ENCODE peak calls at places on chromosome 11, in four cellular contexts. One of them, this sample, is unnamed. For H3K4me1, the result is how much of the 10 kb centered on the place peaks cover.

GRCh38 chr11:35404397-35404775 is 15.0 kb downstream of the SLC1A2 start:
- DNase-seq in A673: peak
- DNase-seq in kidney: no peak
- DNase-seq in CD8-positive, alpha-beta T cell: no peak
- DNase-seq in this sample: no peak

GRCh38 chr11:31641477-31642062 is 132.0 kb downstream of the ELP4 start:
- DNase-seq in A673: peak
- DNase-seq in kidney: no peak
- DNase-seq in CD8-positive, alpha-beta T cell: no peak
- DNase-seq in this sample: no peak

GRCh38 chr11:74371269-74372039 is 26.8 kb downstream of the PGM2L1 start:
- DNase-seq in A673: peak
- DNase-seq in kidney: no peak
- DNase-seq in CD8-positive, alpha-beta T cell: no peak
- DNase-seq in this sample: no peak

GRCh38 chr11:34972892-34973291 is 56.5 kb downstream of the PDHX start:
- DNase-seq in A673: no peak
- DNase-seq in kidney: no peak
- DNase-seq in CD8-positive, alpha-beta T cell: no peak
- DNase-seq in this sample: no peak

GRCh38 chr11:103727262-103727661 is 309.2 kb upstream of the DDI1 start:
- DNase-seq in A673: no peak
- DNase-seq in kidney: no peak
- DNase-seq in CD8-positive, alpha-beta T cell: no peak
- DNase-seq in this sample: no peak

GRCh38 chr11:70076461-70076931 is 1.6 kb upstream of the ANO1 start:
- DNase-seq in A673: no peak
- DNase-seq in kidney: peak
- DNase-seq in CD8-positive, alpha-beta T cell: no peak
- DNase-seq in this sample: no peak

GRCh38 chr11:93655581-93656255 is 5.8 kb upstream of the CEP295 start:
- DNase-seq in A673: no peak
- DNase-seq in kidney: no peak
- DNase-seq in CD8-positive, alpha-beta T cell: no peak
- DNase-seq in this sample: no peak

GRCh38 chr11:63489879-63490278 is 1.1 kb downstream of the PLAAT5 start:
- DNase-seq in A673: no peak
- DNase-seq in kidney: no peak
- DNase-seq in CD8-positive, alpha-beta T cell: no peak
- DNase-seq in this sample: no peak

GRCh38 chr11:125141686-125142535 is 22.6 kb upstream of the PKNOX2 start:
- DNase-seq in A673: peak
- DNase-seq in kidney: no peak
- DNase-seq in CD8-positive, alpha-beta T cell: peak
- DNase-seq in this sample: peak

GRCh38 chr11:61645179-61645868 is 34.9 kb upstream of the DAGLA start:
- DNase-seq in A673: no peak
- DNase-seq in kidney: no peak
- DNase-seq in CD8-positive, alpha-beta T cell: no peak
- DNase-seq in this sample: no peak

GRCh38 chr11:83042966-83043711 is 28.6 kb downstream of the RAB30 start:
- DNase-seq in A673: no peak
- DNase-seq in kidney: no peak
- DNase-seq in CD8-positive, alpha-beta T cell: no peak
- DNase-seq in this sample: no peak

GRCh38 chr11:43580735-43581369 is 99.7 kb upstream of the HSD17B12 start:
- DNase-seq in A673: peak
- DNase-seq in kidney: peak
- DNase-seq in CD8-positive, alpha-beta T cell: no peak
- DNase-seq in this sample: no peak

GRCh38 chr11:86174101-86175046 is 70.2 kb upstream of the EED start:
- DNase-seq in A673: no peak
- DNase-seq in kidney: peak
- DNase-seq in CD8-positive, alpha-beta T cell: no peak
- DNase-seq in this sample: no peak

GRCh38 chr11:8608646-8609045 is 14.6 kb upstream of the STK33 start:
- DNase-seq in A673: no peak
- DNase-seq in kidney: no peak
- DNase-seq in CD8-positive, alpha-beta T cell: no peak
- DNase-seq in this sample: no peak

GRCh38 chr11:40240284-40240683 is 1219.2 kb downstream of the LRRC4C start:
- DNase-seq in A673: no peak
- DNase-seq in kidney: no peak
- DNase-seq in CD8-positive, alpha-beta T cell: no peak
- DNase-seq in this sample: no peak

GRCh38 chr11:110968348-110969062 is 256.3 kb upstream of the ARHGAP20 start:
- DNase-seq in A673: no peak
- DNase-seq in kidney: no peak
- DNase-seq in CD8-positive, alpha-beta T cell: no peak
- DNase-seq in this sample: no peak

GRCh38 chr11:34313099-34313517 is 44.7 kb downstream of the ABTB2 start:
- DNase-seq in A673: no peak
- DNase-seq in kidney: no peak
- DNase-seq in CD8-positive, alpha-beta T cell: no peak
- DNase-seq in this sample: no peak

GRCh38 chr11:93051181-93051580 is 81.7 kb downstream of the MTNR1B start:
- DNase-seq in A673: no peak
- DNase-seq in kidney: no peak
- DNase-seq in CD8-positive, alpha-beta T cell: no peak
- DNase-seq in this sample: no peak

GRCh38 chr11:120612363-120613263 is 101.1 kb downstream of the GRIK4 start:
- DNase-seq in A673: no peak
- DNase-seq in kidney: no peak
- DNase-seq in CD8-positive, alpha-beta T cell: no peak
- DNase-seq in this sample: no peak

GRCh38 chr11:44622721-44623258 is 57.3 kb downstream of the CD82 start:
- DNase-seq in A673: no peak
- DNase-seq in kidney: no peak
- DNase-seq in CD8-positive, alpha-beta T cell: no peak
- DNase-seq in this sample: no peak

GRCh38 chr11:22597062-22597461 is 28.6 kb downstream of the FANCF start:
- DNase-seq in A673: no peak
- DNase-seq in kidney: no peak
- DNase-seq in CD8-positive, alpha-beta T cell: no peak
- DNase-seq in this sample: no peak

DNA sequence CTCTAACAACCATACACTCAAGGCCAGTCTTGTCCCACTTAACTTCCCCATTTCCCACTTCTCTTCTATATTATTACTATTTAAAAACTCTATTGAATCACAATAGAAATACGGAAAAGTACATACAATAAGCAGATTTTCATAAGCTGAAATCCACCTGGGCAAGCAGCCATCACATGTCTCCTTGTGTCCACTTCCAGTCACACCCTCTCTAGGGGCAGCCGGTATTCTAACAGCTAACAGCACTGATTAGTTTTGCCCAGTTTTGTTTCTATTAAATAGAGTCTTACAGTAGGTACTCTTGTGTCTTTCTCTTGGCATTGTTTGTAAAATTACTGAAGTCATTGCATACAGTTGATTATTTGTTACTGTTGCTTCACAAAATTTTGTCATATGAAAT is 37.8 kb downstream of the PPP6R3 start:
- DNase-seq in A673: no peak
- DNase-seq in kidney: no peak
- DNase-seq in CD8-positive, alpha-beta T cell: no peak
- DNase-seq in this sample: no peak
- H3K4me1 ChIP-seq in A673: under half
- H3K4me1 ChIP-seq in kidney: under half
- H3K4me1 ChIP-seq in CD8-positive, alpha-beta T cell: half or more
- H3K4me1 ChIP-seq in this sample: half or more

GRCh38 chr11:106030609-106031008 is 8.6 kb upstream of the MSANTD4 start:
- DNase-seq in A673: no peak
- DNase-seq in kidney: no peak
- DNase-seq in CD8-positive, alpha-beta T cell: no peak
- DNase-seq in this sample: no peak
- H3K27ac ChIP-seq in A673: no peak
- H3K27ac ChIP-seq in kidney: no peak
- H3K27ac ChIP-seq in CD8-positive, alpha-beta T cell: no peak
- H3K27ac ChIP-seq in this sample: no peak

GRCh38 chr11:72519220-72519881 is 85.0 kb upstream of the CLPB start:
- DNase-seq in A673: no peak
- DNase-seq in kidney: no peak
- DNase-seq in CD8-positive, alpha-beta T cell: no peak
- DNase-seq in this sample: peak
- H3K4me3 ChIP-seq in A673: peak
- H3K4me3 ChIP-seq in kidney: peak
- H3K4me3 ChIP-seq in CD8-positive, alpha-beta T cell: peak
- H3K4me3 ChIP-seq in this sample: peak

GRCh38 chr11:688681-689080 is 6.3 kb downstream of the DEAF1 start:
- DNase-seq in A673: no peak
- DNase-seq in kidney: no peak
- DNase-seq in CD8-positive, alpha-beta T cell: no peak
- DNase-seq in this sample: no peak

GRCh38 chr11:690738-691633 is 4.0 kb downstream of the DEAF1 start:
- DNase-seq in A673: no peak
- DNase-seq in kidney: no peak
- DNase-seq in CD8-positive, alpha-beta T cell: no peak
- DNase-seq in this sample: no peak

GRCh38 chr11:691710-692590 is 3.1 kb downstream of the DEAF1 start:
- DNase-seq in A673: no peak
- DNase-seq in kidney: no peak
- DNase-seq in CD8-positive, alpha-beta T cell: no peak
- DNase-seq in this sample: no peak

GRCh38 chr11:687751-688150 is 7.3 kb downstream of the DEAF1 start:
- DNase-seq in A673: no peak
- DNase-seq in kidney: no peak
- DNase-seq in CD8-positive, alpha-beta T cell: no peak
- DNase-seq in this sample: no peak

DNA sequence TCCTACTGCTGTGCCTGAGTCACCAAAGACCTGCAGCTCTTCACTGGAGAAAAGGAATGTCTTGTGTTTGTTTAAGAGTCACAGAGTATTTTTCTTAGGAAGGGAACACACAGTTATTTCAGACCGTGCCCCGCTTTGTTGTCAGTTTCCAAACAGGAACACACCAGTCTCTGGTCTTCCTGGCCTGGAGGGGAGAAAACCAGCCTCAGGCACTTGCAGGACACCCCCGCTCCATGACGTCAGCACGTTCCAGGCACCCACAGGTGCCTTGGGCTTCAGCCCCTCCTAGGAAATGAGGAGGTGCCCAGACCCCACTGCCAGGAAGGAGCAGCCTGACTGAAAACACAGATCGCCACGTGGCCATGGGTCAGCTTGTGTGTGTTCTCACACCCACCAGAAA is 5.4 kb downstream of the DEAF1 start:
- DNase-seq in A673: no peak
- DNase-seq in kidney: peak
- DNase-seq in CD8-positive, alpha-beta T cell: no peak
- DNase-seq in this sample: no peak
- H3K4me1 ChIP-seq in A673: under half
- H3K4me1 ChIP-seq in kidney: under half
- H3K4me1 ChIP-seq in CD8-positive, alpha-beta T cell: under half
- H3K4me1 ChIP-seq in this sample: under half

GRCh38 chr11:11148598-11148997 is 204.5 kb downstream of the CSNK2A3 start:
- DNase-seq in A673: no peak
- DNase-seq in kidney: no peak
- DNase-seq in CD8-positive, alpha-beta T cell: no peak
- DNase-seq in this sample: no peak
- H3K27ac ChIP-seq in A673: no peak
- H3K27ac ChIP-seq in kidney: no peak
- H3K27ac ChIP-seq in CD8-positive, alpha-beta T cell: no peak
- H3K27ac ChIP-seq in this sample: no peak

DNA sequence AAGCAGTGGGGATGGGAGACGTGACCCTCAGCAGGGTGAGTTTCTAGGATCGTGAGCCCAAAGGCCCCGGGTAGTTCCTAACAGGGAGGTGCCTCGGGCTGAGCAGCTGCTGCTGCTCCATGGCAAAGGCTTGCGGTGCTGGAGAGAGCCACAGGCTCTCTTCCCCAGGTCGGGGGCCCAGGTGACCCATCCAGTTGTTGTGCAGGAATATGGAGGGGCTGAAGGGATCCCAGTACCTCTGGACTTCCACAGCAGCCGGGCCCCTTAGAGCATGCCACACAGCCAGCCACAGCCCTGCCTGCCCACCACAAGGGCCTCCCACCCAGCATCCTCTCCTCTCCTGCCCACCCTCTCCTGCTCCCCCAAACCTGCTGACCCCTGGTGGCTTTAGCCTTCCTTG is 49.3 kb downstream of the BUD13 start:
- DNase-seq in A673: no peak
- DNase-seq in kidney: peak
- DNase-seq in CD8-positive, alpha-beta T cell: no peak
- DNase-seq in this sample: no peak
- H3K4me3 ChIP-seq in A673: no peak
- H3K4me3 ChIP-seq in kidney: no peak
- H3K4me3 ChIP-seq in CD8-positive, alpha-beta T cell: no peak
- H3K4me3 ChIP-seq in this sample: no peak

DNA sequence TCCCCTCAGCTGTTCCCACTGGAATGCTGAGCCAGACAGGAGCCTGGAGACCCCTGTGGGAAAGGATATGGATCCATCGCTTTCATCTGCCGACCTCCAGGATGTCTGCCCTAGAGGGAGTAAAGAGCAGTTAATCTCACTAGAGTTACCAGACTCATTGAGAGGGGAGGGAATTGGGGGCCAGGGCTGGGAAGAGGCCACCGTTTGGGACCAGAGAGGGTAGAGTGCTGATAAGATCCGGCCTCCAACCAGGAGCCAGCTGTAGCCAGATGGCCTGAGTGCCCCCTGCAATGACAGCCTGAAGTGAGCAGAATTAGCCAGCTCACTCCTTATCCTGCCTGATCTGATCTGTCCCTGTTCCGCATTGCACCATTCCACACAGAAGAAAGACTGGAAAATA is 3.7 kb upstream of the APLNR start:
- DNase-seq in A673: no peak
- DNase-seq in kidney: no peak
- DNase-seq in CD8-positive, alpha-beta T cell: no peak
- DNase-seq in this sample: no peak
- H3K4me1 ChIP-seq in A673: under half
- H3K4me1 ChIP-seq in kidney: under half
- H3K4me1 ChIP-seq in CD8-positive, alpha-beta T cell: under half
- H3K4me1 ChIP-seq in this sample: under half

This sample was measured in CD8-positive, alpha-beta memory T cell.